ENCODE peak calls at places on chromosomes 1 and 21, in five cellular contexts. O is left ventricle myocardium inferior; Q is foreskin melanocyte; D is fibroblast of villous mesenchyme; I is activated CD8-positive, alpha-beta T cell treated with anti-CD3 and anti-CD28 coated beads for 36 hours. M is an unnamed sample.

GRCh38 chr21:38787461-38788274 is 18.1 kb upstream of the ETS2 start:
- DNase-seq in O (no peak), Q (no peak), D (peak), I (peak), M (no peak)

GRCh38 chr1:217403321-217403720 is 227.6 kb downstream of the GPATCH2 start:
- DNase-seq in O (no peak), Q (no peak), D (no peak), I (no peak), M (no peak)

GRCh38 chr21:38798481-38798882 is 7.2 kb upstream of the ETS2 start:
- DNase-seq in O (no peak), Q (no peak), D (no peak), I (peak), M (no peak)

GRCh38 chr1:100323428-100324106 is 28.7 kb upstream of the CDC14A start:
- DNase-seq in O (peak), Q (no peak), D (peak), I (no peak), M (no peak)

GRCh38 chr1:161068306-161069200 is 1.1 kb downstream of the ARHGAP30 start:
- DNase-seq in O (peak), Q (no peak), D (no peak), I (peak), M (peak)

GRCh38 chr1:22582670-22583635 is 19.7 kb downstream of the EPHA8 start:
- DNase-seq in O (peak), Q (no peak), D (no peak), I (no peak), M (no peak)

GRCh38 chr21:41819236-41819855 is 52.5 kb upstream of the RIPK4 start:
- DNase-seq in O (no peak), Q (no peak), D (no peak), I (no peak), M (no peak)

GRCh38 chr1:112114540-112114939 is 125.1 kb upstream of the KCND3 start:
- DNase-seq in O (no peak), Q (no peak), D (no peak), I (peak), M (no peak)

GRCh38 chr1:166470057-166470456 is 303.3 kb upstream of the FAM78B start:
- DNase-seq in O (no peak), Q (no peak), D (no peak), I (no peak), M (no peak)